ENCODE peak calls at places on chromosomes 4 and X, in seven cellular contexts. One of them, this sample, is unnamed.
A peak's percentile ranks its signal among the peaks of the same experiment; 100 is the strongest.

GRCh38 chr4:73068496-73069337 is 799 bp downstream of the COX18 start:
- DNase-seq in AG08395: peak; percentile 7
- DNase-seq in amniotic stem cell: no peak
- DNase-seq in H54: no peak
- DNase-seq in Calu3: no peak
- DNase-seq in colonic mucosa: peak; percentile 29
- DNase-seq in HS-5: peak; percentile 19
- DNase-seq in this sample: no peak

GRCh38 chr4:186201535-186202230 is 10.3 kb downstream of the CYP4V2 start:
- DNase-seq in H54: no peak
- DNase-seq in HS-5: no peak
- DNase-seq in AG08395: peak; percentile 51
- DNase-seq in Calu3: peak; percentile 68
- DNase-seq in amniotic stem cell: no peak
- DNase-seq in colonic mucosa: peak; percentile 39
- DNase-seq in this sample: no peak

GRCh38 chr4:184979461-184980124 is 38.7 kb upstream of the HELT start:
- DNase-seq in amniotic stem cell: no peak
- DNase-seq in H54: no peak
- DNase-seq in colonic mucosa: no peak
- DNase-seq in HS-5: no peak
- DNase-seq in AG08395: no peak
- DNase-seq in Calu3: no peak
- DNase-seq in this sample: no peak

GRCh38 chr4:14023036-14023435 is 395.5 kb upstream of the BOD1L1 start:
- DNase-seq in H54: peak; percentile 2
- DNase-seq in AG08395: no peak
- DNase-seq in colonic mucosa: no peak
- DNase-seq in amniotic stem cell: no peak
- DNase-seq in HS-5: no peak
- DNase-seq in Calu3: no peak
- DNase-seq in this sample: no peak

GRCh38 chr4:137471895-137472294 is 60.4 kb downstream of the PCDH18 start:
- DNase-seq in amniotic stem cell: no peak
- DNase-seq in HS-5: peak; percentile 6
- DNase-seq in colonic mucosa: no peak
- DNase-seq in H54: no peak
- DNase-seq in AG08395: peak; percentile 32
- DNase-seq in Calu3: no peak
- DNase-seq in this sample: no peak

GRCh38 chr4:138938371-138938699 is 77.2 kb upstream of the NOCT start:
- DNase-seq in AG08395: peak; percentile 58
- DNase-seq in colonic mucosa: no peak
- DNase-seq in HS-5: no peak
- DNase-seq in Calu3: no peak
- DNase-seq in amniotic stem cell: peak; percentile 41
- DNase-seq in H54: no peak
- DNase-seq in this sample: peak; percentile 66

GRCh38 chr4:91171217-91171616 is 1044.0 kb downstream of the CCSER1 start:
- DNase-seq in amniotic stem cell: no peak
- DNase-seq in H54: no peak
- DNase-seq in colonic mucosa: no peak
- DNase-seq in HS-5: no peak
- DNase-seq in Calu3: no peak
- DNase-seq in AG08395: no peak
- DNase-seq in this sample: no peak

GRCh38 chr4:25943312-25943711 is 29.3 kb downstream of the SMIM20 start:
- DNase-seq in AG08395: no peak
- DNase-seq in HS-5: no peak
- DNase-seq in H54: no peak
- DNase-seq in Calu3: no peak
- DNase-seq in colonic mucosa: no peak
- DNase-seq in amniotic stem cell: no peak
- DNase-seq in this sample: no peak

GRCh38 chr4:120801171-120801758 is 121.3 kb downstream of the PRDM5 start:
- DNase-seq in AG08395: peak; percentile 47
- DNase-seq in H54: peak; percentile 3
- DNase-seq in colonic mucosa: no peak
- DNase-seq in amniotic stem cell: peak; percentile 2
- DNase-seq in Calu3: no peak
- DNase-seq in HS-5: peak; percentile 18
- DNase-seq in this sample: peak; percentile 9

GRCh38 chrX:66731398-66731797 is 92.5 kb upstream of the EDA2R start:
- DNase-seq in H54: no peak
- DNase-seq in amniotic stem cell: peak; percentile 28
- DNase-seq in colonic mucosa: no peak
- DNase-seq in HS-5: peak; percentile 3
- DNase-seq in Calu3: no peak
- DNase-seq in AG08395: peak; percentile 33
- DNase-seq in this sample: peak; percentile 12

GRCh38 chr4:23163649-23164436 is 471.1 kb downstream of the GBA3 start:
- DNase-seq in amniotic stem cell: no peak
- DNase-seq in colonic mucosa: no peak
- DNase-seq in H54: no peak
- DNase-seq in Calu3: peak; percentile 41
- DNase-seq in HS-5: no peak
- DNase-seq in AG08395: no peak
- DNase-seq in this sample: peak; percentile 3

GRCh38 chr4:83237591-83237990 is 47.0 kb downstream of the COQ2 start:
- DNase-seq in HS-5: no peak
- DNase-seq in AG08395: no peak
- DNase-seq in colonic mucosa: no peak
- DNase-seq in Calu3: no peak
- DNase-seq in amniotic stem cell: no peak
- DNase-seq in H54: no peak
- DNase-seq in this sample: no peak

GRCh38 chr4:139875456-139875855 is 209.8 kb downstream of the MGST2 start:
- DNase-seq in H54: no peak
- DNase-seq in AG08395: no peak
- DNase-seq in amniotic stem cell: no peak
- DNase-seq in HS-5: no peak
- DNase-seq in Calu3: no peak
- DNase-seq in colonic mucosa: no peak
- DNase-seq in this sample: no peak

GRCh38 chr4:83010111-83010521 is 507 bp downstream of the LIN54 start:
- DNase-seq in H54: no peak
- DNase-seq in amniotic stem cell: peak; percentile 35
- DNase-seq in Calu3: no peak
- DNase-seq in colonic mucosa: no peak
- DNase-seq in HS-5: no peak
- DNase-seq in AG08395: peak; percentile 25
- DNase-seq in this sample: no peak

GRCh38 chrX:11059923-11060322 is 51.2 kb upstream of the HCCS start:
- DNase-seq in Calu3: no peak
- DNase-seq in AG08395: no peak
- DNase-seq in HS-5: peak; percentile 49
- DNase-seq in amniotic stem cell: no peak
- DNase-seq in colonic mucosa: no peak
- DNase-seq in H54: no peak
- DNase-seq in this sample: no peak

GRCh38 chr4:113617195-113617594 is 144.3 kb downstream of the CAMK2D start:
- DNase-seq in amniotic stem cell: no peak
- DNase-seq in H54: no peak
- DNase-seq in Calu3: no peak
- DNase-seq in HS-5: no peak
- DNase-seq in colonic mucosa: no peak
- DNase-seq in AG08395: no peak
- DNase-seq in this sample: no peak

GRCh38 chrX:117743469-117744251 is 372.9 kb downstream of the KLHL13 start:
- DNase-seq in Calu3: no peak
- DNase-seq in AG08395: no peak
- DNase-seq in amniotic stem cell: no peak
- DNase-seq in colonic mucosa: no peak
- DNase-seq in H54: no peak
- DNase-seq in HS-5: no peak
- DNase-seq in this sample: no peak